ENCODE peak calls at places on chromosomes 13 and 19, in eight cellular contexts. E is PC-3, K is SK-N-SH, V is body of pancreas, D is kidney, T is WTC11, A is transverse colon, J is progenitor cell of endocrine pancreas. F is an unnamed sample.

GRCh38 chr19:8511573-8512101 is 2.3 kb downstream of the ZNF414 start:
- DNase-seq in E (no peak), K (no peak), V (no peak), D (no peak), T (no peak), A (no peak), J (no peak), F (no peak)

GRCh38 chr19:51364200-51365106 is 1.7 kb downstream of the ETFB start:
- DNase-seq in E (peak), K (no peak), V (no peak), D (no peak), T (no peak), A (no peak), J (no peak), F (no peak)

GRCh38 chr13:41461527-41462124 is 4.3 kb downstream of the RGCC start:
- DNase-seq in E (no peak), K (no peak), V (no peak), D (no peak), T (no peak), A (no peak), J (no peak), F (no peak)

GRCh38 chr13:66491241-66491640 is 738.9 kb downstream of the PCDH9 start:
- DNase-seq in E (no peak), K (no peak), V (no peak), D (no peak), T (no peak), A (no peak), J (no peak), F (no peak)

GRCh38 chr19:34260771-34261173 is 6.4 kb downstream of the GARRE1 start:
- DNase-seq in E (no peak), K (no peak), V (no peak), D (no peak), T (no peak), A (no peak), J (no peak), F (no peak)

GRCh38 chr13:112901951-112902651 is 66.9 kb upstream of the MCF2L start:
- DNase-seq in E (no peak), K (no peak), V (peak), D (peak), T (peak), A (no peak), J (no peak), F (no peak)

GRCh38 chr19:16363133-16363851 is 38.7 kb downstream of the KLF2 start:
- DNase-seq in E (no peak), K (no peak), V (peak), D (peak), T (no peak), A (peak), J (no peak), F (no peak)

GRCh38 chr13:97588993-97589392 is 155.0 kb downstream of the RAP2A start:
- DNase-seq in E (no peak), K (no peak), V (no peak), D (no peak), T (no peak), A (no peak), J (no peak), F (no peak)

GRCh38 chr13:25046274-25046984 is 49.5 kb upstream of the PABPC3 start:
- DNase-seq in E (no peak), K (peak), V (no peak), D (no peak), T (peak), A (no peak), J (no peak), F (no peak)

GRCh38 chr13:19601749-19602725 is 31.4 kb upstream of the MPHOSPH8 start:
- DNase-seq in E (peak), K (peak), V (peak), D (peak), T (peak), A (peak), J (peak), F (no peak)

GRCh38 chr13:27853871-27854270 is 61.6 kb downstream of the GSX1 start:
- DNase-seq in E (no peak), K (no peak), V (no peak), D (no peak), T (no peak), A (no peak), J (no peak), F (no peak)

GRCh38 chr13:89401209-89401810 is 1730.1 kb downstream of the SLITRK5 start:
- DNase-seq in E (peak), K (no peak), V (no peak), D (no peak), T (no peak), A (no peak), J (no peak), F (no peak)

GRCh38 chr13:64770743-64771142 is 2459.4 kb downstream of the PCDH9 start:
- DNase-seq in E (no peak), K (no peak), V (no peak), D (no peak), T (no peak), A (no peak), J (no peak), F (no peak)

GRCh38 chr13:80251403-80251802 is 89.5 kb downstream of the SPRY2 start:
- DNase-seq in E (peak), K (no peak), V (no peak), D (no peak), T (no peak), A (no peak), J (no peak), F (no peak)

GRCh38 chr19:39154626-39155100 is 29.1 kb downstream of the PAK4 start:
- DNase-seq in E (peak), K (peak), V (peak), D (no peak), T (peak), A (peak), J (no peak), F (no peak)

GRCh38 chr13:73059460-73060250 is 850 bp downstream of the KLF5 start:
- DNase-seq in E (peak), K (no peak), V (peak), D (peak), T (peak), A (no peak), J (peak), F (peak)

GRCh38 chr19:36115453-36116343 is at the start of gene TBCB:
- DNase-seq in E (no peak), K (peak), V (no peak), D (peak), T (peak), A (peak), J (peak), F (no peak)

GRCh38 chr13:22801402-22802003 is 379.3 kb upstream of the SGCG start:
- DNase-seq in E (no peak), K (no peak), V (no peak), D (no peak), T (no peak), A (no peak), J (no peak), F (no peak)

GRCh38 chr19:37059142-37059541 is 19.1 kb upstream of the ZNF420 start:
- DNase-seq in E (no peak), K (no peak), V (no peak), D (peak), T (no peak), A (no peak), J (no peak), F (no peak)

GRCh38 chr19:7382694-7383093 is 34.0 kb downstream of the ARHGEF18 start:
- DNase-seq in E (no peak), K (no peak), V (no peak), D (peak), T (peak), A (no peak), J (no peak), F (no peak)
- TF ChIP-seq CTCF in E (peak), K (no peak), V (no peak), D (no peak), T (no peak), A (no peak), J (peak), F (no peak)

DNA sequence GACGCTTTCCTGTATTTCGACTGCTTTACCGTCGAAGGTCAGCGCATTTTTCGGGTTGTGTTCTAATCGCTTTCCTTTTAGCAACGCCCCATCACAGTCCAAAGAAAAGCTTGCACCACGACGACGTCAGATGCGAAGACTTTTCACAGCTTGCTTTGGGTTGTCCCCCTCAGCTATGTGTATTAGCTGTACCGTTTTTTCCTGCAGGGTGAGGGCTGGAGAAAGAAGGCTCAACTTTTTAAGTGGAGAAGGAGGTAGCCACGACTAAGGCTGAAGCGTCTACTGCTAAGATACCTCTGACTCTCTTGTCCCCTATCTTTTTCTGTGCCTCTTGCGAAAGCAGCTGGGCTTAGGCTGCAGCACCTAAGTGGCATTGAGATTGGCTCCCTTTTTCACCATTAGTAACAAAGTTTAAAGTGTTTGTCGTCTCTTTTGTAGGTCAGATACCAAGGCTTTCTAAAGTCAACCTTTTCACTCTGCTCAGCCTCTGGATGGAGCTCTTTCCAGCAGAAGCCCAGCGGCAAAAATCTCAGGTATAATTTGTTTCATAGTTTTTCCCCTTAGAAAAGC is 793 bp downstream of the CDADC1 start:
- DNase-seq in E (peak), K (peak), V (no peak), D (no peak), T (no peak), A (no peak), J (no peak), F (no peak)
- TF ChIP-seq CTCF in E (peak), K (peak), V (no peak), D (no peak), T (no peak), A (no peak), J (peak), F (peak)

GRCh38 chr13:86174632-86175031 is 375.4 kb upstream of the SLITRK6 start:
- DNase-seq in E (peak), K (no peak), V (no peak), D (no peak), T (no peak), A (no peak), J (no peak), F (no peak)
- TF ChIP-seq CTCF in E (no peak), K (no peak), V (no peak), D (peak), T (no peak), A (no peak), J (no peak), F (no peak)

GRCh38 chr19:49817964-49818690 is at the start of gene MED25:
- DNase-seq in E (peak), K (peak), V (peak), D (peak), T (peak), A (peak), J (peak), F (no peak)
- TF ChIP-seq CTCF in E (no peak), K (no peak), V (no peak), D (peak), T (no peak), A (peak), J (peak), F (peak)

GRCh38 chr13:31054632-31055031 is 107.1 kb downstream of the HSPH1 start:
- DNase-seq in E (no peak), K (no peak), V (no peak), D (no peak), T (no peak), A (no peak), J (no peak), F (no peak)

GRCh38 chr13:31055589-31055988 is 106.1 kb downstream of the HSPH1 start:
- DNase-seq in E (no peak), K (no peak), V (no peak), D (no peak), T (no peak), A (no peak), J (no peak), F (no peak)

GRCh38 chr13:31053896-31054295 is 107.8 kb downstream of the HSPH1 start:
- DNase-seq in E (no peak), K (no peak), V (no peak), D (no peak), T (no peak), A (no peak), J (no peak), F (no peak)

GRCh38 chr13:31053098-31053497 is 108.6 kb downstream of the HSPH1 start:
- DNase-seq in E (peak), K (no peak), V (no peak), D (no peak), T (no peak), A (no peak), J (no peak), F (no peak)

DNA sequence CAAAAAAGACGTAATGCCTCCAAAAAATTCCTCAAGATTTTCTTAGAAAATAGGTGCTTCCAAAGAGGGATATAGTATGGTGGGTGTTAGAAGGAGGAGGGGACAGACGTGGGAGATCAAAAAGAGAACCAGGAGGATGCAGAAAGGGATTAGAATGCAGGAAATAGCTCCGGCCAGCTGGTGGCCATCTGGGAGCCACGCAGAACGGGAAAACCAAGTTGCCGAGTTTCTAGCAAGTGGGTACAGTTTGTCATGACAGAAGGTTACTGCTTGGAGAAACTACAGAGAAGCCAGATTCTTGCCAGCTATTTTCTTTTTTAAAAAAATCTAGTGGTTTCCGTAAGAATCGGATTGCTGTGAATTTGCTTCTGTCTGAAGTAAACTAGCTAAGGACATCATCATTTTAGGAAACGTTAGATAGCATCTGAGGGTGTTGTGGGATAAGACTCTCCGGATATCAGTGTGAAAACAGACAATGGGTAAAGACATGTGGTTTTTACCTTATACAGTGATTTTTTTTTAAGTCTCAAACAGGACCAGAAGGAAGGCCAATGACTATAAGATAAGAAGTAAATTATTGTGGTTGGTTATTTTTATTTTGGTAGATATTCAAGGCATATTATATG is 104.9 kb downstream of the HSPH1 start:
- DNase-seq in E (no peak), K (peak), V (no peak), D (no peak), T (no peak), A (no peak), J (no peak), F (no peak)
- TF ChIP-seq CTCF in E (no peak), K (no peak), V (no peak), D (no peak), T (no peak), A (no peak), J (no peak), F (no peak)

GRCh38 chr19:1123885-1124677 is 20.3 kb downstream of the GPX4 start:
- DNase-seq in E (no peak), K (no peak), V (no peak), D (peak), T (peak), A (no peak), J (no peak), F (no peak)
- TF ChIP-seq CTCF in E (no peak), K (no peak), V (no peak), D (no peak), T (no peak), A (no peak), J (no peak), F (peak)

DNA sequence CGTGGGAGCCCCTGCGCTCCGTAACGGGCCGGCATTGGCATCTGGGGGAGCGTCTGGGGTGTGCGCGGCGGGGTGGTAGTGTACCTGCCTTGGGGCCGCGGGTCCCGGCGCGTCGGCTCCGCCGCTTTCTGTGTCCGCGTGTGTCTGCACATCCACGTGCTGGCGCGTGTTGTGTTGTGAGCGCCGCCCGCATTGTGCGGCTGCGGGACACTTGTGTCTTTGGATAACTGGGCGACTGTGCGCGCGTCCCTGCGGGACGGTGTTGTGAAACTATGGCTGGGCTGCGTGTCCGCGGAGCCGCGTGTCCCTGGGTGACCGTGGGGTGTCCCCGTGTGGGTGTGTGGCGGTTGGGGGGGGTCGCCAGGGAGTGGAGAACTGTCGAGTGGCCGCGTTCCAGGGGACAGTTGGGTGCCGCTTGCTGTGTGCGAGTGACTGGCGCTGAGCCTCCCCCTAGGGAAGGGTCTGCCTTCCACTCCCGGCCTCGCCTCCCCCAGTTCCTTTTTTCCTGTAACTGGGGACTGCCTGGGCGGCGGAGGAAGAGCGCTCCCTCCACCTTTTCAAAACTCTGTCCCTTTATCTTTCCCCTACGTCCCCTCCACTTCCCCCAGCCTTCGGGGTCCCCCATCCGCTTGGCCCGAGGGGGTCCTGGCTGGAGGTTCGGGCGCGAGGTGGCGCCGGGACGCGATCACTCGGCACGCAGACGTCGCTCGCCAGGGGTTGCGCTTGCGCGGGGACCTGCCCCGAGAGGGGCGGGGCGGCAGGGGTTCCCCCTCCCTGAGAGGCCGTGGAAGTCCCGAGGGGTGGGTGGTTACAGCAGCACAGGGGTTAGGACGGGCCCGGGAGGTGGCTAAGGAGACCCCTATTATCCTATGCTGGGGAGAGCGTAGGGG is 5.6 kb upstream of the NFIC start:
- DNase-seq in E (peak), K (peak), V (peak), D (peak), T (no peak), A (peak), J (no peak), F (no peak)
- TF ChIP-seq CTCF in E (no peak), K (peak), V (peak), D (no peak), T (no peak), A (no peak), J (no peak), F (peak)

DNA sequence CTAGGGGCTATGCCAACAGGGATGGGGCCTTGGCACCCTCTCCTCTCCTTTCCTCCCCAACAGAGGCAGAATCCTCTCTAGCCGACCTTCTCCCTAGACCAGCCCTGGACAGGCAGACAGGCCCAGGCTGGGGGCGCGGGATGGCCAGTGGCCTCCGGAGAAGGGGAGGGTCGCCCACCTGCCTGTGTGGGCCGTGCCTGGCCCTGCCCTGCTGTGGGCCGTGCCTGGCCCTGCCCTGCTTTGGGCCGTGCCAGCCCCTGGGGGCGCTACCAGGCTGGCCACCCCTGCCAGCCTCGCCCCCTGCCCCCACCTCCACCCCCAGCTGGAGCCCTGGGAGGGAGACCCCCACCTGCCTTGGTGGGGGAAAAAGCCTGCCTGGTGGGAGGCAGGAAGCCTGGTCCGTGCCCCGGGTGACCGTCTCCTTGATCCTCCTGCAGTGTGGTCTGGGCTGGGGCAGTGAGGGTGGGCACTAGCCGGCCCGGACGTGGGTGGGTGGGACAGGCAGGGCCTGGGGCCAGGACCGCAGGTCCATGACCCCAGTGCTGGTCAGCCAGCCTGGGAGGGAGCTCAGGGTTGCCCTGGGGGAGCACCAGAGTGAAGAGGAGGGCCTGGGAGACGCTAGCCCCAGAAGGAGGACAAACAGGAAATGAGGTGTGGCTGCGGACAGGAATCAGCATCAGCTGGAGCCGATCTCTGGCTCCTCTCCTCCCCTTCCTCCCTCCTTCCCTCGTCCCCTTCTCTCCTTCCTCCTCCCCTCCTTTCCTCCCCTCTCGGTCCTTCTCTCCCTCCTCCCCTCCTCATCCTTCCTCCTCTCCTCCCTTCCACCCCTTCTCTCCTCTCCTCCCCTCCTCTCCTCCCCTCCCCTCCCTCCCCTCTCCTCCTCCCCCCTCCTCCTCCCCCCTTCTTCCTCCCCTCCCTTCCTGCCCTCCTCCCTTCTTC is 5.1 kb upstream of the MKNK2 start:
- DNase-seq in E (peak), K (peak), V (peak), D (peak), T (no peak), A (peak), J (no peak), F (peak)
- TF ChIP-seq CTCF in E (peak), K (no peak), V (no peak), D (no peak), T (no peak), A (no peak), J (no peak), F (peak)

DNA sequence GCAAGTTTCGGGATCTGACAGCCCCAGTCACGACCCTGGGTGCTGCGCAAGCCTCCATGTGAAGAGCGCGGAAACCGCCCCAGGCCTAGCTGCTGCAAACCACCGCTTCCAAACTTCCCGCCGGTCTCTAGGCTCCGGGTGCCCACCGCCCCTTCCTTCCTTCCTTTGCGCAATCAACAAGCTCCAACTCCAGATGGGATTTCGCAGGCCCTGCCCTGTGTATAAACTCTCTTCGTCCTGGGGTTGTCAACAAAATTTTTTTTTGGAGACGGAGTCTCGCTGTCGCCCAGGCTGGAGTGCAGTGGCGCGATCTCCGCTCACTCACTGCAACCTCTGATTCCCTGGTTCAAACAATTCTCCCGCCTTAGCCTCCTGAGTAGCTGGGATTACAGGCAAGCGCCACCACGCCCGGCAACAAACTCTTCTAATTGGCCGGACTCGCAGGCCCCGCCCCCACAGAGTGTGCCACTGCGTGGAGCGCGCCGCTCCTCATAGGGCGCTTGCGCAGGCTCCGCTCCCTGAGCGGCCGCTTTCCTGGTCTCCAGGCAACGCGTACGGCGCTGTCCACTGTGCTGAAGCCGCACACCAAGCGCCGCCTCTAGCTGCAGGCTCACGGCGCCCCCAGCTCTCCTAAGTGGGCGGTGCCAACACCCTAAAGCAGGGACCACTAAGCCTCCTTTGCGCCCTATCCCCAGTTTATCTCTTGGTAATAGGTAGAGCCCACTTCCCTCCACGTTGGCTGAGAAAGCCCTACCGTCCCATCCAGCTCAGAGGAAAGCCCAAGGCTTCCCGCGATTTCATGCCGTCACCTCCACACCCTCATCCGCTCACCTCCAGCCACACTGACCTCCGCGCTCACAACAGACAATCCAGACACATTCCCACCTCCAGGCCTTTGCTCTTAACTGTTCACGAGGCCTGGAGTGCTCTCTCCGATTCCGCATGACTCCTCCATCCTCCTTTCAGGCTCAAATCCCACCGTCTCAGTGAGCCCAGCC is 5.5 kb upstream of the QTRT1 start:
- DNase-seq in E (peak), K (peak), V (peak), D (peak), T (peak), A (peak), J (peak), F (peak)
- TF ChIP-seq CTCF in E (no peak), K (no peak), V (no peak), D (no peak), T (no peak), A (no peak), J (no peak), F (peak)

F was measured in chondrocyte.